ENCODE peak calls at places on chromosomes 4 and X, in six cellular contexts. One of them, this sample, is unnamed. For H3K4me1, the result is how much of the 10 kb centered on the place peaks cover.

GRCh38 chrX:11239230-11239629 is 54.0 kb upstream of the AMELX start:
- DNase-seq in psoas muscle: no peak
- DNase-seq in A549: no peak
- DNase-seq in ovary: no peak
- DNase-seq in neural progenitor cell: no peak
- DNase-seq in CD8-positive, alpha-beta T cell: no peak
- DNase-seq in this sample: no peak

GRCh38 chr4:169583563-169583962 is 28.8 kb downstream of the NEK1 start:
- DNase-seq in psoas muscle: no peak
- DNase-seq in A549: no peak
- DNase-seq in ovary: no peak
- DNase-seq in neural progenitor cell: no peak
- DNase-seq in CD8-positive, alpha-beta T cell: no peak
- DNase-seq in this sample: no peak

GRCh38 chr4:101762025-101762424 is 28.5 kb upstream of the BANK1 start:
- DNase-seq in psoas muscle: no peak
- DNase-seq in A549: no peak
- DNase-seq in ovary: no peak
- DNase-seq in neural progenitor cell: no peak
- DNase-seq in CD8-positive, alpha-beta T cell: no peak
- DNase-seq in this sample: no peak

GRCh38 chrX:1500701-1501624 is 36.0 kb downstream of the P2RY8 start:
- DNase-seq in psoas muscle: no peak
- DNase-seq in A549: no peak
- DNase-seq in ovary: no peak
- DNase-seq in neural progenitor cell: no peak
- DNase-seq in CD8-positive, alpha-beta T cell: no peak
- DNase-seq in this sample: no peak

GRCh38 chr4:181017038-181017437 is 1226.2 kb upstream of the TENM3 start:
- DNase-seq in psoas muscle: no peak
- DNase-seq in A549: no peak
- DNase-seq in ovary: no peak
- DNase-seq in neural progenitor cell: no peak
- DNase-seq in CD8-positive, alpha-beta T cell: no peak
- DNase-seq in this sample: no peak

GRCh38 chrX:132590350-132591026 is 101.7 kb upstream of the MBNL3 start:
- DNase-seq in psoas muscle: no peak
- DNase-seq in A549: no peak
- DNase-seq in ovary: no peak
- DNase-seq in neural progenitor cell: no peak
- DNase-seq in CD8-positive, alpha-beta T cell: no peak
- DNase-seq in this sample: no peak

GRCh38 chrX:38726596-38726995 is 74.7 kb upstream of the MID1IP1 start:
- DNase-seq in psoas muscle: no peak
- DNase-seq in A549: no peak
- DNase-seq in ovary: no peak
- DNase-seq in neural progenitor cell: no peak
- DNase-seq in CD8-positive, alpha-beta T cell: no peak
- DNase-seq in this sample: no peak

GRCh38 chrX:130975947-130976346 is 72.9 kb upstream of the ENOX2 start:
- DNase-seq in psoas muscle: no peak
- DNase-seq in A549: peak
- DNase-seq in ovary: no peak
- DNase-seq in neural progenitor cell: peak
- DNase-seq in CD8-positive, alpha-beta T cell: peak
- DNase-seq in this sample: peak

GRCh38 chr4:47566975-47567374 is 81.9 kb downstream of the ATP10D start:
- DNase-seq in psoas muscle: no peak
- DNase-seq in A549: no peak
- DNase-seq in ovary: no peak
- DNase-seq in neural progenitor cell: no peak
- DNase-seq in CD8-positive, alpha-beta T cell: no peak
- DNase-seq in this sample: no peak

GRCh38 chr4:84750260-84750955 is 167.5 kb downstream of the CDS1 start:
- DNase-seq in psoas muscle: no peak
- DNase-seq in A549: peak
- DNase-seq in ovary: no peak
- DNase-seq in neural progenitor cell: peak
- DNase-seq in CD8-positive, alpha-beta T cell: no peak
- DNase-seq in this sample: no peak

GRCh38 chr4:8589831-8590545 is 2.6 kb upstream of the CPZ start:
- DNase-seq in psoas muscle: no peak
- DNase-seq in A549: no peak
- DNase-seq in ovary: peak
- DNase-seq in neural progenitor cell: peak
- DNase-seq in CD8-positive, alpha-beta T cell: no peak
- DNase-seq in this sample: no peak

GRCh38 chr4:164648151-164648848 is 105.6 kb upstream of the SMIM31 start:
- DNase-seq in psoas muscle: no peak
- DNase-seq in A549: no peak
- DNase-seq in ovary: no peak
- DNase-seq in neural progenitor cell: no peak
- DNase-seq in CD8-positive, alpha-beta T cell: no peak
- DNase-seq in this sample: no peak

GRCh38 chrX:70429759-70430158 is 6.6 kb downstream of the GDPD2 start:
- DNase-seq in psoas muscle: no peak
- DNase-seq in A549: no peak
- DNase-seq in ovary: no peak
- DNase-seq in neural progenitor cell: no peak
- DNase-seq in CD8-positive, alpha-beta T cell: no peak
- DNase-seq in this sample: no peak

GRCh38 chr4:187413564-187414358 is 581.8 kb upstream of the ZFP42 start:
- DNase-seq in psoas muscle: no peak
- DNase-seq in A549: no peak
- DNase-seq in ovary: no peak
- DNase-seq in neural progenitor cell: no peak
- DNase-seq in CD8-positive, alpha-beta T cell: no peak
- DNase-seq in this sample: no peak

GRCh38 chr4:38268837-38269236 is 308.6 kb downstream of the PTTG2 start:
- DNase-seq in psoas muscle: no peak
- DNase-seq in A549: no peak
- DNase-seq in ovary: no peak
- DNase-seq in neural progenitor cell: no peak
- DNase-seq in CD8-positive, alpha-beta T cell: no peak
- DNase-seq in this sample: no peak

GRCh38 chr4:28523791-28524190 is 1663.2 kb downstream of the STIM2 start:
- DNase-seq in psoas muscle: no peak
- DNase-seq in A549: no peak
- DNase-seq in ovary: no peak
- DNase-seq in neural progenitor cell: no peak
- DNase-seq in CD8-positive, alpha-beta T cell: no peak
- DNase-seq in this sample: no peak

GRCh38 chr4:116122131-116122530 is 963.2 kb downstream of the TRAM1L1 start:
- DNase-seq in psoas muscle: no peak
- DNase-seq in A549: no peak
- DNase-seq in ovary: no peak
- DNase-seq in neural progenitor cell: no peak
- DNase-seq in CD8-positive, alpha-beta T cell: no peak
- DNase-seq in this sample: no peak

GRCh38 chrX:28910501-28910900 is 323.3 kb downstream of the IL1RAPL1 start:
- DNase-seq in psoas muscle: no peak
- DNase-seq in A549: no peak
- DNase-seq in ovary: no peak
- DNase-seq in neural progenitor cell: no peak
- DNase-seq in CD8-positive, alpha-beta T cell: no peak
- DNase-seq in this sample: no peak

GRCh38 chr4:62709618-62710252 is 1509.6 kb downstream of the ADGRL3 start:
- DNase-seq in psoas muscle: no peak
- DNase-seq in A549: no peak
- DNase-seq in ovary: no peak
- DNase-seq in neural progenitor cell: peak
- DNase-seq in CD8-positive, alpha-beta T cell: no peak
- DNase-seq in this sample: no peak

GRCh38 chr4:186685744-186686143 is 37.9 kb downstream of the FAT1 start:
- DNase-seq in psoas muscle: no peak
- DNase-seq in A549: peak
- DNase-seq in ovary: no peak
- DNase-seq in neural progenitor cell: no peak
- DNase-seq in CD8-positive, alpha-beta T cell: no peak
- DNase-seq in this sample: no peak

GRCh38 chrX:54182194-54182863 is 725 bp downstream of the FAM120C start:
- DNase-seq in psoas muscle: peak
- DNase-seq in A549: peak
- DNase-seq in ovary: peak
- DNase-seq in neural progenitor cell: peak
- DNase-seq in CD8-positive, alpha-beta T cell: peak
- DNase-seq in this sample: peak

GRCh38 chrX:37454537-37455285 is 105.5 kb downstream of the PRRG1 start:
- DNase-seq in psoas muscle: no peak
- DNase-seq in A549: peak
- DNase-seq in ovary: no peak
- DNase-seq in neural progenitor cell: no peak
- DNase-seq in CD8-positive, alpha-beta T cell: no peak
- DNase-seq in this sample: no peak

GRCh38 chrX:129842510-129843208 is 1.0 kb downstream of the ZDHHC9 start:
- DNase-seq in psoas muscle: peak
- DNase-seq in A549: no peak
- DNase-seq in ovary: peak
- DNase-seq in neural progenitor cell: peak
- DNase-seq in CD8-positive, alpha-beta T cell: no peak
- DNase-seq in this sample: peak

GRCh38 chr4:38664704-38665401 is 854 bp downstream of the KLF3 start:
- DNase-seq in psoas muscle: peak
- DNase-seq in A549: no peak
- DNase-seq in ovary: peak
- DNase-seq in neural progenitor cell: peak
- DNase-seq in CD8-positive, alpha-beta T cell: peak
- DNase-seq in this sample: peak

GRCh38 chrX:23792861-23793553 is 10.0 kb downstream of the SAT1 start:
- DNase-seq in psoas muscle: no peak
- DNase-seq in A549: no peak
- DNase-seq in ovary: no peak
- DNase-seq in neural progenitor cell: peak
- DNase-seq in CD8-positive, alpha-beta T cell: no peak
- DNase-seq in this sample: no peak

GRCh38 chrX:134530845-134531244 is 70.9 kb downstream of the HPRT1 start:
- DNase-seq in psoas muscle: no peak
- DNase-seq in A549: no peak
- DNase-seq in ovary: no peak
- DNase-seq in neural progenitor cell: no peak
- DNase-seq in CD8-positive, alpha-beta T cell: no peak
- DNase-seq in this sample: no peak

GRCh38 chr4:83723609-83724008 is 187.7 kb downstream of the GPAT3 start:
- DNase-seq in psoas muscle: no peak
- DNase-seq in A549: no peak
- DNase-seq in ovary: no peak
- DNase-seq in neural progenitor cell: no peak
- DNase-seq in CD8-positive, alpha-beta T cell: no peak
- DNase-seq in this sample: no peak

GRCh38 chr4:184385705-184386141 is 88.6 kb downstream of the IRF2 start:
- DNase-seq in psoas muscle: no peak
- DNase-seq in A549: no peak
- DNase-seq in ovary: no peak
- DNase-seq in neural progenitor cell: no peak
- DNase-seq in CD8-positive, alpha-beta T cell: no peak
- DNase-seq in this sample: peak
- H3K4me1 ChIP-seq in psoas muscle: half or more
- H3K4me1 ChIP-seq in A549: under half
- H3K4me1 ChIP-seq in ovary: under half
- H3K4me1 ChIP-seq in neural progenitor cell: half or more
- H3K4me1 ChIP-seq in CD8-positive, alpha-beta T cell: under half
- H3K4me1 ChIP-seq in this sample: under half

DNA sequence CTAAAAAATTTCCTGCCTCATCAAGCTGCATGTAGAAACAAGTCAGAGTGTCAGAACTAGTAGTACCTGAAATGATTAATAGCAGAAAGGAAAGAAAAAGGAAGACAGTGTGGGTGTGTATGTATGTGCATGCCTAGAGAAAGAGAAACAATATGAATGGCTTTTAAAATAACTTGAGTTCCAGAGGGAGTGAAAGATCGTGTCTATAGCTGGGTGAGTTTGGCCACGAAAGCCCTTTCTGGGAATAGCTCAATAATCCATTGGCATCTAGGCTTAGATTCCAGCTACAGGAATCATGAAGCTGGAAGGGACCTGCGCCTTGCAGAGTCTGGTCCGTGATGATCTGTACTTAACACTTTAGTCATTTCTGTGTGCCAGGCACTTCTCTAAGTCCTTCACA is 195.6 kb downstream of the RAPGEF2 start:
- DNase-seq in psoas muscle: no peak
- DNase-seq in A549: no peak
- DNase-seq in ovary: no peak
- DNase-seq in neural progenitor cell: no peak
- DNase-seq in CD8-positive, alpha-beta T cell: no peak
- DNase-seq in this sample: no peak
- H3K4me1 ChIP-seq in psoas muscle: under half
- H3K4me1 ChIP-seq in A549: under half
- H3K4me1 ChIP-seq in ovary: under half
- H3K4me1 ChIP-seq in neural progenitor cell: under half
- H3K4me1 ChIP-seq in CD8-positive, alpha-beta T cell: under half
- H3K4me1 ChIP-seq in this sample: under half

DNA sequence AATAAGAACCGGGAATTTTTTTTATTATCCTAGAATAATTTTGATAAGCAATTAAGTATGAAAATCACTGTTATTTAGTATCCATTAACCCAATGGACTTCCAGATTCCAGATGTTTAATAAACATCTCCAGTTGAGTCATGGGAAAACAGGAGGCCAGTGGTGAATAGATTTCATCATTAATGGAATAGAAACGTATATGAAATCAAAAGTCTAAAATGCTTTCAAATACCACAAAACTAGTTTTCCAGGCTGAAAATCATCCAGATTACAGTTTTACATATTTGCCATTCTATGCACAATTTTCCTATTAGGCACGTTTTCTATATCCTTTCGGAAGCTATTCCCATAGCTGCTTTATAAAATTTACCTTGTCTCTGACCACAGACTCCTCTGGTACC is 35.0 kb downstream of the IRF2 start:
- DNase-seq in psoas muscle: no peak
- DNase-seq in A549: no peak
- DNase-seq in ovary: no peak
- DNase-seq in neural progenitor cell: no peak
- DNase-seq in CD8-positive, alpha-beta T cell: no peak
- DNase-seq in this sample: no peak
- H3K4me1 ChIP-seq in psoas muscle: half or more
- H3K4me1 ChIP-seq in A549: under half
- H3K4me1 ChIP-seq in ovary: under half
- H3K4me1 ChIP-seq in neural progenitor cell: under half
- H3K4me1 ChIP-seq in CD8-positive, alpha-beta T cell: half or more
- H3K4me1 ChIP-seq in this sample: half or more

DNA sequence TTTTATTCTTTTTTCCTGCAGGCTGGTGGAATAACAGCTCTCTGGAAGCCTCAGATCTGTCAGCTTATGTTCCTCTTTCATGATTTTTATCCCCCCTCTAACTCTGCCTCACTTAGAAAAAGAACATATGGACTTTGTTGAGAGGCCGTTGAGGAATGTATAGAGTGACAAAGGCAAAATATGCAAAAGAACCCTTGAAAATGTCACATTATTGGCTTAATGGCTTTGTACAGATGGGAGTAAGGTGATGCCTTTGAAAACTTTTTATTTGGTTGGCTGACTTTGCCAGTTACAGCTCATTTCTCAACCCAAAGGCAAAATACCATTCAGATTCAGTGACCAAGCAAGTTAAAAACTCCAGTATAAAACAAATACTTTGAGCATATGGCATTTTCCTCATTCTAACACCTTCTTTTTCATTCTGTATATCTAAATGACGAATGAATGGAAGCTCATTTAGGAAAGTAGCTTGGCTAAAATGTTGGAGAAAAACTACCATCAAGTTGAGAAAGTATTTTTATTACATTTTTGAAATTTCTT is 111.0 kb downstream of the RNF150 start:
- DNase-seq in psoas muscle: no peak
- DNase-seq in A549: no peak
- DNase-seq in ovary: no peak
- DNase-seq in neural progenitor cell: no peak
- DNase-seq in CD8-positive, alpha-beta T cell: no peak
- DNase-seq in this sample: no peak
- H3K4me1 ChIP-seq in psoas muscle: under half
- H3K4me1 ChIP-seq in A549: under half
- H3K4me1 ChIP-seq in ovary: under half
- H3K4me1 ChIP-seq in neural progenitor cell: under half
- H3K4me1 ChIP-seq in CD8-positive, alpha-beta T cell: under half
- H3K4me1 ChIP-seq in this sample: under half